ENCODE peak calls at places on chromosomes 6 and 20, in nine cellular contexts. R, M, X, Q, A, J, D, P and W are unnamed samples.

GRCh38 chr20:20010639-20011500 is 6.3 kb upstream of the NAA20 start:
- DNase-seq in R (no peak), M (no peak), X (no peak), Q (peak), A (peak), J (no peak), D (no peak), P (no peak), W (no peak)

GRCh38 chr6:215335-216034 is 76.8 kb upstream of the DUSP22 start:
- DNase-seq in R (no peak), M (peak), X (no peak), Q (peak), A (no peak), J (no peak), D (no peak), P (peak), W (peak)

GRCh38 chr6:155314773-155315515 is 660 bp upstream of the TFB1M start:
- DNase-seq in R (peak), M (peak), X (peak), Q (peak), A (peak), J (no peak), D (no peak), P (peak), W (peak)

GRCh38 chr6:169963581-169964297 is 212.3 kb downstream of the ERMARD start:
- DNase-seq in R (peak), M (no peak), X (no peak), Q (no peak), A (no peak), J (no peak), D (no peak), P (no peak), W (no peak)

GRCh38 chr6:110355727-110356126 is 2.4 kb downstream of the METTL24 start:
- DNase-seq in R (no peak), M (no peak), X (no peak), Q (no peak), A (no peak), J (no peak), D (no peak), P (no peak), W (no peak)

GRCh38 chr6:150857062-150857905 is 8.2 kb upstream of the MTHFD1L start:
- DNase-seq in R (no peak), M (peak), X (no peak), Q (peak), A (peak), J (no peak), D (no peak), P (no peak), W (peak)

GRCh38 chr6:31945507-31946369 is at the start of gene CFB:
- DNase-seq in R (peak), M (peak), X (peak), Q (peak), A (peak), J (no peak), D (no peak), P (no peak), W (no peak)

GRCh38 chr20:2814587-2815051 is at the start of gene C20orf141:
- DNase-seq in R (no peak), M (peak), X (no peak), Q (peak), A (peak), J (no peak), D (no peak), P (no peak), W (peak)

GRCh38 chr20:34083137-34083536 is 28.9 kb downstream of the EIF2S2 start:
- DNase-seq in R (peak), M (peak), X (peak), Q (no peak), A (peak), J (no peak), D (peak), P (no peak), W (peak)

GRCh38 chr6:159042003-159042823 is 2.6 kb downstream of the TAGAP start:
- DNase-seq in R (peak), M (peak), X (no peak), Q (peak), A (peak), J (peak), D (peak), P (peak), W (no peak)

GRCh38 chr6:109318328-109318876 is 63.9 kb downstream of the CD164 start:
- DNase-seq in R (peak), M (no peak), X (no peak), Q (no peak), A (no peak), J (no peak), D (peak), P (no peak), W (no peak)

GRCh38 chr6:34022250-34022872 is 123.5 kb downstream of the GRM4 start:
- DNase-seq in R (no peak), M (no peak), X (no peak), Q (no peak), A (no peak), J (no peak), D (no peak), P (no peak), W (no peak)

GRCh38 chr6:169622618-169623017 is 79.2 kb downstream of the WDR27 start:
- DNase-seq in R (no peak), M (no peak), X (no peak), Q (no peak), A (no peak), J (no peak), D (no peak), P (no peak), W (no peak)

GRCh38 chr20:2122921-2123320 is 21.3 kb downstream of the STK35 start:
- DNase-seq in R (no peak), M (no peak), X (no peak), Q (no peak), A (no peak), J (no peak), D (no peak), P (no peak), W (no peak)

GRCh38 chr6:73515204-73516101 is 5.4 kb downstream of the EEF1A1 start:
- DNase-seq in R (no peak), M (no peak), X (peak), Q (no peak), A (peak), J (peak), D (peak), P (peak), W (no peak)

GRCh38 chr6:114989279-114989964 is 646.6 kb upstream of the HS3ST5 start:
- DNase-seq in R (no peak), M (no peak), X (no peak), Q (no peak), A (no peak), J (no peak), D (no peak), P (no peak), W (no peak)

GRCh38 chr20:46512943-46513844 is at the start of gene ZNF334:
- DNase-seq in R (peak), M (peak), X (peak), Q (no peak), A (peak), J (peak), D (peak), P (no peak), W (peak)

GRCh38 chr6:100999034-100999597 is 118.0 kb upstream of the ASCC3 start:
- DNase-seq in R (no peak), M (no peak), X (no peak), Q (no peak), A (no peak), J (no peak), D (no peak), P (no peak), W (no peak)

GRCh38 chr6:16409531-16410441 is 171.4 kb downstream of the GMPR start:
- DNase-seq in R (no peak), M (peak), X (peak), Q (no peak), A (peak), J (peak), D (peak), P (peak), W (no peak)

GRCh38 chr20:62717933-62718332 is 9.3 kb downstream of the NTSR1 start:
- DNase-seq in R (no peak), M (no peak), X (no peak), Q (no peak), A (no peak), J (no peak), D (no peak), P (no peak), W (no peak)

GRCh38 chr6:18432180-18432579 is 45.0 kb downstream of the RNF144B start:
- DNase-seq in R (no peak), M (peak), X (no peak), Q (peak), A (peak), J (no peak), D (no peak), P (no peak), W (no peak)

GRCh38 chr6:69162811-69163210 is 527.7 kb downstream of the ADGRB3 start:
- DNase-seq in R (no peak), M (no peak), X (no peak), Q (no peak), A (no peak), J (no peak), D (peak), P (no peak), W (no peak)

GRCh38 chr6:21931641-21932335 is 338.2 kb downstream of the SOX4 start:
- DNase-seq in R (no peak), M (no peak), X (no peak), Q (no peak), A (peak), J (no peak), D (no peak), P (no peak), W (no peak)

GRCh38 chr6:147787407-147787806 is 278.9 kb downstream of the SAMD5 start:
- DNase-seq in R (no peak), M (no peak), X (no peak), Q (no peak), A (no peak), J (no peak), D (no peak), P (no peak), W (no peak)

GRCh38 chr6:169654590-169655391 is 47.0 kb downstream of the WDR27 start:
- DNase-seq in R (peak), M (peak), X (peak), Q (no peak), A (peak), J (peak), D (peak), P (peak), W (no peak)

GRCh38 chr6:6878921-6879585 is 228.7 kb upstream of the RREB1 start:
- DNase-seq in R (no peak), M (peak), X (no peak), Q (no peak), A (no peak), J (no peak), D (no peak), P (no peak), W (no peak)

GRCh38 chr6:33840064-33840926 is 36.5 kb upstream of the MLN start:
- DNase-seq in R (no peak), M (peak), X (peak), Q (peak), A (peak), J (no peak), D (no peak), P (no peak), W (peak)

GRCh38 chr20:49545572-49545971 is 22.4 kb downstream of the PTGIS start:
- DNase-seq in R (no peak), M (no peak), X (no peak), Q (no peak), A (no peak), J (no peak), D (no peak), P (peak), W (no peak)

GRCh38 chr6:111253999-111254778 is 166.9 kb downstream of the SLC16A10 start:
- DNase-seq in R (no peak), M (no peak), X (no peak), Q (no peak), A (no peak), J (no peak), D (no peak), P (no peak), W (no peak)

GRCh38 chr20:49074521-49074920 is 28.4 kb downstream of the CSE1L start:
- DNase-seq in R (no peak), M (no peak), X (no peak), Q (no peak), A (no peak), J (no peak), D (no peak), P (no peak), W (no peak)

GRCh38 chr20:48618052-48618451 is 209.7 kb downstream of the PREX1 start:
- DNase-seq in R (no peak), M (no peak), X (no peak), Q (no peak), A (no peak), J (no peak), D (no peak), P (no peak), W (peak)

GRCh38 chr6:81979767-81980166 is 227.3 kb upstream of the TENT5A start:
- DNase-seq in R (no peak), M (no peak), X (no peak), Q (no peak), A (no peak), J (no peak), D (peak), P (no peak), W (no peak)

GRCh38 chr6:25499851-25500250 is 152.2 kb upstream of the SCGN start:
- DNase-seq in R (no peak), M (peak), X (no peak), Q (no peak), A (peak), J (no peak), D (no peak), P (no peak), W (no peak)

GRCh38 chr20:30811896-30812671 is 445.4 kb upstream of the DEFB115 start:
- DNase-seq in R (peak), M (no peak), X (no peak), Q (no peak), A (peak), J (no peak), D (peak), P (peak), W (peak)

GRCh38 chr6:43730634-43731033 is 39.4 kb upstream of the VEGFA start:
- DNase-seq in R (no peak), M (no peak), X (no peak), Q (no peak), A (no peak), J (no peak), D (no peak), P (no peak), W (no peak)

DNA sequence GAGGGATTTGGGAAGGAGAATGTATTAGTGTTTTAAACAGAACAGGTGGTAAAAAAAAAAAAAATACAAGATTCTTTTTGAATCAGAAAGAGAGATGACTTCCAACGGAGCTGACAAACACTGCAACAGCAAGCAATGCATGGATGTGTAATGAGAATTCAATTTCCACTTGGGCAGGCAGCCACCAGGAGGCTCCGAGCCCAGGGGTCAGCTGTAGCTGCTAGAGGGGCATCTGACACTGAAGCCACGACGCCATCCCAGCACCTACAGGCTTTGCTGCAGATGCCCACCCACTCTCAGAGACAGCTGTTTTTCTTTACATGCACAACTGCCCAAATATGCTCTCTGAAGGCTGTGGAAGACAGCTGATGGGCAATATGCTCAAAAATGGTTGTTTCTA is 75.4 kb downstream of the ELOVL5 start:
- DNase-seq in R (no peak), M (no peak), X (no peak), Q (no peak), A (no peak), J (no peak), D (no peak), P (no peak), W (no peak)
- TF ChIP-seq CTCF in R (no peak), M (no peak), X (no peak), Q (no peak), A (no peak), J (no peak), D (peak), P (peak), W (no peak)

GRCh38 chr6:89941847-89942497 is 47.7 kb downstream of the GJA10 start:
- DNase-seq in R (no peak), M (no peak), X (no peak), Q (no peak), A (no peak), J (no peak), D (no peak), P (no peak), W (no peak)

GRCh38 chr6:89942601-89943000 is 48.3 kb downstream of the GJA10 start:
- DNase-seq in R (no peak), M (no peak), X (no peak), Q (no peak), A (no peak), J (no peak), D (no peak), P (no peak), W (no peak)

GRCh38 chr6:89944181-89944755 is 50.0 kb downstream of the GJA10 start:
- DNase-seq in R (no peak), M (no peak), X (no peak), Q (no peak), A (no peak), J (no peak), D (no peak), P (no peak), W (no peak)

GRCh38 chr6:89941031-89941775 is 46.9 kb downstream of the GJA10 start:
- DNase-seq in R (peak), M (no peak), X (peak), Q (no peak), A (no peak), J (no peak), D (no peak), P (no peak), W (no peak)

DNA sequence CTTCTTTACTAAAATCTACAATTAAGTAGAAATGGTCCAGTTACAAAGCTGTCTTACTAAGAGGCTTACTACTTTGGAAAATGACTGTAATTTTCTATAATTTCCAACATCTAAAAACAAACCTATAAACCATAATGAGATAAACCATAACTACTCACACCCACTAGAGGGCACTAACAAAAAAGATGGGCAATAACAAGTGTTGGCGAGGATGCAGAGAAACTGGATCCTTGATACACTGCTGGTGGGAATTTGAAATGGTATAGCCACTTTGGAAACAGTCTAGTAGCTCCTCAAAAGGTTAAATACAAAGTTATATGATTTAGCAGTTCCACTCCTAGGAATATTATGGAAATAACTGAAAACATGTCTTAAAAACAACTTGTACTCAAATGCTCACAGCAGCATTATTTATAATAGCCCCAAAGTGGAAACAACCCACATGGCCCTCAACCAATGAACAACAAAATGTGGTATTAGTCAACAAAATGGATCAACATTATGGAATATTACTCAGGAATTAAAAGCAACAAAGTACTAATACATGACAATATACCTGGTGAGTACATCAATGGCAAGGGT is 50.6 kb downstream of the GJA10 start:
- DNase-seq in R (no peak), M (no peak), X (no peak), Q (no peak), A (peak), J (no peak), D (no peak), P (peak), W (no peak)
- TF ChIP-seq CTCF in R (peak), M (peak), X (no peak), Q (peak), A (peak), J (no peak), D (peak), P (peak), W (peak)

GRCh38 chr20:22450540-22450939 is 133.8 kb downstream of the FOXA2 start:
- DNase-seq in R (no peak), M (no peak), X (no peak), Q (no peak), A (no peak), J (no peak), D (no peak), P (no peak), W (no peak)

GRCh38 chr20:22455259-22455658 is 129.1 kb downstream of the FOXA2 start:
- DNase-seq in R (no peak), M (no peak), X (no peak), Q (no peak), A (no peak), J (no peak), D (no peak), P (no peak), W (no peak)

GRCh38 chr20:22456109-22456508 is 128.3 kb downstream of the FOXA2 start:
- DNase-seq in R (no peak), M (no peak), X (no peak), Q (no peak), A (no peak), J (no peak), D (no peak), P (no peak), W (no peak)

GRCh38 chr20:22452442-22453011 is 131.8 kb downstream of the FOXA2 start:
- DNase-seq in R (no peak), M (no peak), X (no peak), Q (no peak), A (no peak), J (no peak), D (no peak), P (no peak), W (no peak)

DNA sequence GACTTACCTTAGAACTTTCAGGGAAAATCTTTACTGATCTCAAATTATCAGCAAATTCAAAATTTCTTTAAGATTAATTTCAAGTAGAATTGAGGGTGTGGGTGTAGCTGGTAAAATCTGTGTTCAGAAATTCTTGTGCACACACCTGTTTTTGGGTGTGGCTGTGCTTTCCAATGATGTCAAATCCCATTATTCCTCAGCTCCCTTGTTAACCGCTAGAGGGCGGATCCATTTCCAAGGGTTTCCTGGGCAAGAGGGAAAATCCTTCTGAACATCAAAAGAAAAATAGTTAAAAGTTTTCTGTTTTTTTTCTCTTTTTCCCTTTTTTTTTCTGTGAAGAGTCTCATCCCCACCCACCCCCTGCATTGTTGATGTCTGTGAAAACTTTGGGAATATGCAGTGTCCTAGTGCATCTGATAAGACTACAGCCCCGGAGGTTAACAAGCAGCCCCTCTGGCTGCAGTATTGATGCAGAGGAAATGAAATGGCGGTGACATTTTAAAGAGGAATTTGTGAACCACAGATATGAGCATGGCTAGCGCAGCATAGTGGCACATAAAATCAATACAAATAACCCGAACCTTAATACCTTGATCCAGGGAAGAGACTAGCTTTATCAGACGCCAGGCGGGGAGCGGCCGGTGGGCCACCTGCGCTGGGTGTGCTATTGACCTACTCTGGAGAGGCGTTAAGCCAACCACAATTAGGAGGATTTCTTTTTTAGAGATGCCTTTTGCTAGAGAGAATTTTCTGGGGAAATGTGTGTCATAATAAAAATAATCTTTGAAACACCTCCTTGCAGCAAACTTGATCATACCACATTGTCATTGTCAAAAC is 130.9 kb downstream of the FOXA2 start:
- DNase-seq in R (no peak), M (peak), X (no peak), Q (no peak), A (no peak), J (no peak), D (peak), P (no peak), W (no peak)
- TF ChIP-seq CTCF in R (peak), M (peak), X (no peak), Q (peak), A (peak), J (peak), D (peak), P (no peak), W (peak)

GRCh38 chr6:87396595-87397392 is 11.0 kb upstream of the CFAP206 start:
- DNase-seq in R (no peak), M (no peak), X (no peak), Q (no peak), A (no peak), J (no peak), D (no peak), P (peak), W (no peak)

GRCh38 chr6:87393026-87393622 is 14.6 kb upstream of the CFAP206 start:
- DNase-seq in R (no peak), M (peak), X (no peak), Q (no peak), A (peak), J (peak), D (peak), P (peak), W (no peak)

DNA sequence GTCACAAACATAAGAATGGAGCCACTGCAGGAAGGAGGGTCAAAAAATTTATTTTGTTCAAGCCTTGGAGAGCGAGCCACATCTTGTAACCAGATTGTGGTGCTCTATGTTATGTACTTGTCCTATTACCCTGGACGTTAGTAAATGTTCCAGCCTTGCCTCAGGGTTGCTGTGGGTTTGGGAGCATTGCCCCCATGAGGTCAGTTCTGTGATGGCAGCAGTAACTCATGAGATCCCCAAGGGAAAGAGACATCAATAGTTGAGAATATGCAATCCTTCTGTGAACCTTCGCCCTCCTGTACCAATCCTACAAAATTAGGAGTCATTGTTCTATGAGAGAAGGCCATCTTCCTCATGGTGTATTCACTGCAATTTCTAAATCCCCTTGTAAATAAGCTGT is 16.4 kb upstream of the CFAP206 start:
- DNase-seq in R (peak), M (peak), X (no peak), Q (no peak), A (peak), J (peak), D (peak), P (peak), W (no peak)
- TF ChIP-seq CTCF in R (peak), M (peak), X (no peak), Q (peak), A (peak), J (peak), D (peak), P (peak), W (peak)